ENCODE peak calls at places on chromosomes 1 and 21, in nine cellular contexts. L is A549, J is heart left ventricle, Y is suprapubic skin, K is sigmoid colon, B is uterus, D is K562, H is lower leg skin, Q is Peyer's patch. V is an unnamed sample.
A peak's percentile ranks its signal among the peaks of the same experiment; 100 is the strongest.

GRCh38 chr1:204516180-204516879 is at the start of gene MDM4:
- DNase-seq in L (peak; percentile 99), J (peak; percentile 92), Y (peak; percentile 95), K (peak; percentile 96), B (peak; percentile 89), D (peak; percentile 95), H (peak; percentile 91), Q (peak; percentile 92), V (peak; percentile 94)

GRCh38 chr1:10967105-10967504 is 45.3 kb upstream of the TARDBP start:
- DNase-seq in L (no peak), J (no peak), Y (no peak), K (no peak), B (no peak), D (no peak), H (no peak), Q (no peak), V (no peak)

GRCh38 chr1:164591858-164592257 is 32.9 kb downstream of the PBX1 start:
- DNase-seq in L (no peak), J (no peak), Y (no peak), K (no peak), B (no peak), D (no peak), H (no peak), Q (no peak), V (no peak)

GRCh38 chr1:96028071-96028470 is 693.5 kb upstream of the PTBP2 start:
- DNase-seq in L (no peak), J (peak; percentile 49), Y (no peak), K (no peak), B (no peak), D (no peak), H (no peak), Q (no peak), V (no peak)

GRCh38 chr1:182274618-182275017 is 117.0 kb downstream of the GLUL start:
- DNase-seq in L (no peak), J (no peak), Y (no peak), K (no peak), B (no peak), D (no peak), H (no peak), Q (no peak), V (no peak)

GRCh38 chr1:111559736-111560279 is 56.4 kb upstream of the ADORA3 start:
- DNase-seq in L (no peak), J (no peak), Y (no peak), K (no peak), B (no peak), D (no peak), H (no peak), Q (no peak), V (no peak)

GRCh38 chr1:69104859-69105258 is 462.9 kb upstream of the LRRC7 start:
- DNase-seq in L (no peak), J (no peak), Y (no peak), K (no peak), B (no peak), D (no peak), H (no peak), Q (no peak), V (no peak)

GRCh38 chr1:239394107-239394506 is 7.7 kb downstream of the CHRM3 start:
- DNase-seq in L (no peak), J (no peak), Y (no peak), K (no peak), B (no peak), D (no peak), H (no peak), Q (no peak), V (no peak)

GRCh38 chr1:206133751-206134371 is 16.7 kb upstream of the AVPR1B start:
- DNase-seq in L (no peak), J (no peak), Y (no peak), K (no peak), B (no peak), D (no peak), H (no peak), Q (no peak), V (no peak)

GRCh38 chr1:64584479-64584878 is 114.5 kb downstream of the CACHD1 start:
- DNase-seq in L (no peak), J (no peak), Y (no peak), K (no peak), B (no peak), D (no peak), H (no peak), Q (no peak), V (no peak)

GRCh38 chr1:28815533-28815932 is 3.6 kb downstream of the OPRD1 start:
- DNase-seq in L (no peak), J (no peak), Y (no peak), K (no peak), B (no peak), D (no peak), H (no peak), Q (no peak), V (no peak)

GRCh38 chr1:75615664-75616435 is 4.9 kb upstream of the SLC44A5 start:
- DNase-seq in L (no peak), J (peak; percentile 61), Y (peak; percentile 76), K (peak; percentile 55), B (peak; percentile 23), D (peak; percentile 24), H (no peak), Q (peak; percentile 46), V (peak; percentile 87)

GRCh38 chr1:91555821-91556531 is 55.3 kb downstream of the CDC7 start:
- DNase-seq in L (peak; percentile 32), J (no peak), Y (no peak), K (no peak), B (no peak), D (peak; percentile 44), H (no peak), Q (no peak), V (no peak)

GRCh38 chr1:44546403-44547053 is 127.8 kb downstream of the TMEM53 start:
- DNase-seq in L (no peak), J (no peak), Y (no peak), K (no peak), B (no peak), D (peak; percentile 46), H (no peak), Q (no peak), V (no peak)

GRCh38 chr1:184513966-184514365 is 127.1 kb downstream of the C1orf21 start:
- DNase-seq in L (peak; percentile 35), J (no peak), Y (no peak), K (peak; percentile 75), B (peak; percentile 38), D (no peak), H (peak; percentile 40), Q (no peak), V (no peak)

GRCh38 chr1:225973158-225973557 is 26.0 kb downstream of the SDE2 start:
- DNase-seq in L (no peak), J (no peak), Y (no peak), K (peak; percentile 11), B (no peak), D (peak; percentile 51), H (no peak), Q (no peak), V (no peak)

GRCh38 chr1:226397955-226398636 is 9.8 kb downstream of the PARP1 start:
- DNase-seq in L (no peak), J (no peak), Y (no peak), K (no peak), B (no peak), D (no peak), H (no peak), Q (no peak), V (no peak)

GRCh38 chr1:1173061-1173792 is 453 bp upstream of the TTLL10 start:
- DNase-seq in L (no peak), J (peak; percentile 42), Y (no peak), K (no peak), B (no peak), D (no peak), H (no peak), Q (peak; percentile 46), V (peak; percentile 54)

GRCh38 chr1:14017531-14017961 is 317.6 kb downstream of the PRDM2 start:
- DNase-seq in L (no peak), J (no peak), Y (no peak), K (no peak), B (no peak), D (no peak), H (peak; percentile 18), Q (no peak), V (no peak)

DNA sequence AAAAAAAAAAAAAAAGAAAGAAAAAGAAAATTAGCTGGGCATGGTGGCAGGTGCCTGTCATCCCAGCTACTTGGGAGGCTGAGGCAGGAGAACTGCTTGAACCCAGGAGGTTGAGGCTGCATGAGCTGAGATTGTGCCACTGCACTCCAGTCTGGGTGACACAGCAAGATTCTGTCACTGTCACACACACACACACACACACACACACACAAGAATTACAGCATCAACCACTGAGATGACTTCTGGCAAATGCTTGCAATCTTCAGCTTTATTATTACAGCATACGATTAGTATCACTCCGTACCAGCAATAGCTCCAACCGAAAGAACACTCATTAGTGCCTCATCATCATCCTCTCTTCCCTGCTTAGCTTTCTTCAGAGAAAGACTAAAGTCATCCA is 4.6 kb downstream of the ORC1 start:
- DNase-seq in L (no peak), J (no peak), Y (no peak), K (no peak), B (no peak), D (no peak), H (no peak), Q (no peak), V (no peak)
- H3K4me3 ChIP-seq in L (no peak overlapping the region), J (no peak overlapping the region), Y (no peak overlapping the region), K (no peak overlapping the region), B (no peak overlapping the region), D (no peak overlapping the region), H (no peak overlapping the region), Q (no peak overlapping the region), V (no peak overlapping the region)

GRCh38 chr1:32612189-32612881 is 38.0 kb downstream of the ZBTB8OS start:
- DNase-seq in L (peak; percentile 83), J (peak; percentile 94), Y (peak; percentile 91), K (peak; percentile 91), B (peak; percentile 59), D (peak; percentile 76), H (peak; percentile 79), Q (peak; percentile 92), V (peak; percentile 97)
- TF ChIP-seq POLR2A in L (peak; percentile 82), J (no peak), Y (no peak), K (peak; percentile 23), B (peak; percentile 26), D (no peak), H (no peak), Q (peak; percentile 37), V (peak; percentile 49)

GRCh38 chr1:230983811-230984210 is 4.9 kb downstream of the ARV1 start:
- DNase-seq in L (no peak), J (no peak), Y (no peak), K (no peak), B (no peak), D (no peak), H (no peak), Q (no peak), V (no peak)
- H3K4me3 ChIP-seq in L (no peak overlapping the region), J (no peak overlapping the region), Y (no peak overlapping the region), K (no peak overlapping the region), B (no peak overlapping the region), D (no peak overlapping the region), H (no peak overlapping the region), Q (no peak overlapping the region), V (no peak overlapping the region)

GRCh38 chr1:161020573-161021167 is at the start of gene F11R:
- DNase-seq in L (peak; percentile 49), J (no peak), Y (no peak), K (no peak), B (peak; percentile 20), D (peak; percentile 88), H (peak; percentile 59), Q (no peak), V (peak; percentile 83)
- TF ChIP-seq POLR2A in L (no peak), J (no peak), Y (peak; percentile 23), K (peak; percentile 35), B (peak; percentile 38), D (peak; percentile 90), H (no peak), Q (peak; percentile 60), V (peak; percentile 47)

GRCh38 chr21:34704119-34704518 is 35.3 kb downstream of the CLIC6 start:
- DNase-seq in L (no peak), J (no peak), Y (no peak), K (no peak), B (no peak), D (no peak), H (peak; percentile 40), Q (no peak), V (no peak)
- H3K4me3 ChIP-seq in L (no peak overlapping the region), J (no peak overlapping the region), Y (no peak overlapping the region), K (no peak overlapping the region), B (no peak overlapping the region), D (no peak overlapping the region), H (no peak overlapping the region), Q (no peak overlapping the region), V (no peak overlapping the region)